ENCODE peak calls at places on chromosomes 11 and 22, in five cellular contexts. R is neural progenitor cell, V is GM23248, U is HCT116, K is MM.1S. P is an unnamed sample.

GRCh38 chr11:63985812-63986155 is 454 bp upstream of the OTUB1 start:
- DNase-seq in R (no peak), U (no peak), K (peak), V (peak), P (no peak)

GRCh38 chr11:80441821-80442220 is 1001.0 kb upstream of the TENM4 start:
- DNase-seq in R (no peak), K (no peak), V (no peak), U (no peak), P (peak)

GRCh38 chr11:10809373-10810199 is 860 bp upstream of the EIF4G2 start:
- DNase-seq in V (peak), U (peak), R (peak), K (peak), P (peak)

GRCh38 chr11:115941481-115941993 is 437.3 kb upstream of the CADM1 start:
- DNase-seq in R (no peak), K (no peak), U (no peak), V (no peak), P (peak)

GRCh38 chr22:38867496-38868285 is 4.3 kb downstream of the CBX6 start:
- DNase-seq in R (no peak), V (no peak), U (no peak), K (no peak), P (no peak)

GRCh38 chr11:95338430-95338991 is 107.5 kb upstream of the SESN3 start:
- DNase-seq in U (no peak), R (no peak), V (peak), K (no peak), P (no peak)

GRCh38 chr11:69652999-69653398 is 12.0 kb downstream of the CCND1 start:
- DNase-seq in V (no peak), K (no peak), U (no peak), R (no peak), P (no peak)

GRCh38 chr22:45197606-45198462 is 34.1 kb downstream of the NUP50 start:
- DNase-seq in K (no peak), V (no peak), U (no peak), R (no peak), P (no peak)

GRCh38 chr11:61102667-61103491 is 590 bp downstream of the CD5 start:
- DNase-seq in V (no peak), U (no peak), K (no peak), R (no peak), P (no peak)

GRCh38 chr11:62928011-62928410 is 6.8 kb upstream of the CHRM1 start:
- DNase-seq in R (peak), K (no peak), U (no peak), V (no peak), P (no peak)

GRCh38 chr11:62925308-62925707 is 4.1 kb upstream of the CHRM1 start:
- DNase-seq in V (no peak), K (no peak), U (no peak), R (peak), P (no peak)

GRCh38 chr11:62926669-62927455 is 5.7 kb upstream of the CHRM1 start:
- DNase-seq in U (no peak), R (peak), V (no peak), K (no peak), P (no peak)

GRCh38 chr11:62923634-62924411 is 2.7 kb upstream of the CHRM1 start:
- DNase-seq in K (peak), U (no peak), V (peak), R (peak), P (no peak)

GRCh38 chr11:62925745-62926668 is 4.8 kb upstream of the CHRM1 start:
- DNase-seq in K (no peak), V (no peak), R (peak), U (no peak), P (no peak)
- TF ChIP-seq EZH2 in K (peak), V (no peak), R (peak), U (no peak), P (no peak)

GRCh38 chr11:5887172-5887571 is 5.8 kb upstream of the OR52E5 start:
- DNase-seq in U (no peak), R (no peak), V (no peak), K (no peak), P (no peak)
- H3K9ac ChIP-seq in U (no peak), R (no peak), V (no peak), K (no peak), P (no peak)

GRCh38 chr11:19445771-19446170 is 205.0 kb upstream of the E2F8 start:
- DNase-seq in R (no peak), U (no peak), V (no peak), K (no peak), P (no peak)

GRCh38 chr11:19453893-19454292 is 213.1 kb upstream of the E2F8 start:
- DNase-seq in R (no peak), V (peak), U (no peak), K (no peak), P (peak)

GRCh38 chr11:19451609-19452008 is 210.9 kb upstream of the E2F8 start:
- DNase-seq in U (no peak), R (no peak), V (no peak), K (no peak), P (no peak)

GRCh38 chr11:19447150-19447566 is 206.4 kb upstream of the E2F8 start:
- DNase-seq in U (no peak), V (peak), R (no peak), K (no peak), P (peak)

GRCh38 chr11:19450282-19450681 is 209.5 kb upstream of the E2F8 start:
- DNase-seq in K (no peak), U (no peak), R (no peak), V (no peak), P (no peak)
- TF ChIP-seq EZH2phosphoT487 in K (no peak), U (no peak), R (no peak), V (no peak), P (no peak)

GRCh38 chr11:72641900-72642814 is 32.1 kb downstream of the PDE2A start:
- DNase-seq in R (peak), U (no peak), K (peak), V (peak), P (peak)
- TF ChIP-seq EZH2 in R (peak), U (no peak), K (no peak), V (no peak), P (no peak)

DNA sequence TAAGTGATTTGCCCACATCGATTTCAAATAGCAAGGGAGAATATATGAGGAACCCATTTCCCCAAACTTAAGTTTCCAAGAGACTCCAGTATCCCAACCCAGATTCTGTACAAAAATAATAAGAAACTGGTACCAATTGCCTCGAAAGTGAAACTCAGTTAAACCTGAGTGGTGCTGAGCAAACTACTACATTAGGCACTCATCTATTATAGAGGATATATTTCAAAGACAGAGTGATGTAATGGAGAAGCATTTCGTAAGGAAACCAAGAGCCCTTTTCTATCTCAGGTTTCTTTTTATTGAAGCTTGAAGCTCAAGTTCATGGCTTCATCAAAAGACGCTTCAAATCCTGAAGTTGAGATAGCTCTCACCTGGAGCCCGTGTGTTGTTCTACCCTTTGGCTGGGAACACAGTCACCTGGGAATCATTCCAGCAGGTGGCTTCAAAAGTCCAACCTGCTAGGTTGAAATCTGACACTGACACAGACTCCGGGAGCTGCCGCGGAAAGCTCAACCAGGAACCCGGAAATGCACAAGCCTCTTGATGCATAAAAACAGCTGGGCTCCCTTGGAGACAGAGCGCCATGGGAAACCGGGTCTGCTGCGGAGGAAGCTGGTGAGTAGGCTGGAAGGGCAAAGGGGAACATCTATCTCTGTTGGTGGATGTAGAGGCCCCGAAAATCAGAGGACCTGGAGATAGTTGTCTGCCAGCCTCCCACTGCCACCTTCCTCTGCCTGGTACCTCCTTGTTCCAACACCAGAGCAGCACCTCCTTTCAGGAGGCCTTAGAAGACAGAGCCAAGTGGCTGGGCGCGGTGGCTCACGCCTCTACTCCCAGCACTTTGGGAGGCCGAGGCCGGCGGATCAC is at the start of gene C11orf52:
- DNase-seq in V (peak), R (peak), K (peak), U (peak), P (peak)
- H3K9ac ChIP-seq in V (peak), R (no peak), K (no peak), U (peak), P (no peak)